ENCODE peak calls at places on chromosomes 11 and 22, in ten cellular contexts. One of them, this sample, is unnamed.

GRCh38 chr11:121596195-121597145 is 143.7 kb upstream of the SORL1-AS1 start:
- DNase-seq in bronchial epithelial cell: peak
- DNase-seq in endothelial cell: no peak
- DNase-seq in right atrium auricular region: no peak
- DNase-seq in AG04450: no peak
- DNase-seq in thyroid gland: no peak
- DNase-seq in endodermal cell: no peak
- DNase-seq in mucosa of descending colon: no peak
- DNase-seq in neural progenitor cell: no peak
- DNase-seq in fibroblast of pulmonary artery: no peak
- DNase-seq in this sample: no peak

GRCh38 chr11:68924073-68924925 is 20.6 kb downstream of the IGHMBP2 start:
- DNase-seq in bronchial epithelial cell: no peak
- DNase-seq in endothelial cell: no peak
- DNase-seq in right atrium auricular region: no peak
- DNase-seq in AG04450: no peak
- DNase-seq in thyroid gland: no peak
- DNase-seq in endodermal cell: no peak
- DNase-seq in mucosa of descending colon: no peak
- DNase-seq in neural progenitor cell: no peak
- DNase-seq in fibroblast of pulmonary artery: no peak
- DNase-seq in this sample: no peak

GRCh38 chr11:26522912-26523610 is 49.0 kb downstream of the MUC15 start:
- DNase-seq in bronchial epithelial cell: peak
- DNase-seq in endothelial cell: no peak
- DNase-seq in right atrium auricular region: no peak
- DNase-seq in AG04450: no peak
- DNase-seq in thyroid gland: no peak
- DNase-seq in endodermal cell: peak
- DNase-seq in mucosa of descending colon: no peak
- DNase-seq in neural progenitor cell: peak
- DNase-seq in fibroblast of pulmonary artery: peak
- DNase-seq in this sample: no peak

GRCh38 chr11:64855596-64856304 is 11.3 kb upstream of the CDC42BPG start:
- DNase-seq in bronchial epithelial cell: no peak
- DNase-seq in endothelial cell: no peak
- DNase-seq in right atrium auricular region: no peak
- DNase-seq in AG04450: no peak
- DNase-seq in thyroid gland: no peak
- DNase-seq in endodermal cell: no peak
- DNase-seq in mucosa of descending colon: no peak
- DNase-seq in neural progenitor cell: no peak
- DNase-seq in fibroblast of pulmonary artery: no peak
- DNase-seq in this sample: no peak

GRCh38 chr11:91396243-91397133 is 828.1 kb upstream of the FAT3 start:
- DNase-seq in bronchial epithelial cell: peak
- DNase-seq in endothelial cell: no peak
- DNase-seq in right atrium auricular region: no peak
- DNase-seq in AG04450: no peak
- DNase-seq in thyroid gland: no peak
- DNase-seq in endodermal cell: no peak
- DNase-seq in mucosa of descending colon: no peak
- DNase-seq in neural progenitor cell: no peak
- DNase-seq in fibroblast of pulmonary artery: no peak
- DNase-seq in this sample: no peak

GRCh38 chr11:73366265-73366610 is 10.0 kb upstream of the RELT start:
- DNase-seq in bronchial epithelial cell: no peak
- DNase-seq in endothelial cell: no peak
- DNase-seq in right atrium auricular region: no peak
- DNase-seq in AG04450: no peak
- DNase-seq in thyroid gland: no peak
- DNase-seq in endodermal cell: no peak
- DNase-seq in mucosa of descending colon: no peak
- DNase-seq in neural progenitor cell: no peak
- DNase-seq in fibroblast of pulmonary artery: no peak
- DNase-seq in this sample: no peak

GRCh38 chr11:70824590-70825300 is 426.4 kb downstream of the CTTN start:
- DNase-seq in bronchial epithelial cell: no peak
- DNase-seq in endothelial cell: no peak
- DNase-seq in right atrium auricular region: no peak
- DNase-seq in AG04450: no peak
- DNase-seq in thyroid gland: peak
- DNase-seq in endodermal cell: peak
- DNase-seq in mucosa of descending colon: no peak
- DNase-seq in neural progenitor cell: peak
- DNase-seq in fibroblast of pulmonary artery: no peak
- DNase-seq in this sample: no peak

GRCh38 chr11:30984442-30984816 is 385.1 kb downstream of the DCDC1 start:
- DNase-seq in bronchial epithelial cell: peak
- DNase-seq in endothelial cell: no peak
- DNase-seq in right atrium auricular region: no peak
- DNase-seq in AG04450: no peak
- DNase-seq in thyroid gland: no peak
- DNase-seq in endodermal cell: no peak
- DNase-seq in mucosa of descending colon: no peak
- DNase-seq in neural progenitor cell: no peak
- DNase-seq in fibroblast of pulmonary artery: peak
- DNase-seq in this sample: no peak

GRCh38 chr22:32775957-32776356 is 25.5 kb upstream of the TIMP3 start:
- DNase-seq in bronchial epithelial cell: no peak
- DNase-seq in endothelial cell: no peak
- DNase-seq in right atrium auricular region: no peak
- DNase-seq in AG04450: no peak
- DNase-seq in thyroid gland: no peak
- DNase-seq in endodermal cell: peak
- DNase-seq in mucosa of descending colon: no peak
- DNase-seq in neural progenitor cell: peak
- DNase-seq in fibroblast of pulmonary artery: no peak
- DNase-seq in this sample: no peak
- TF ChIP-seq CTCF in bronchial epithelial cell: peak
- TF ChIP-seq CTCF in endothelial cell: no peak
- TF ChIP-seq CTCF in right atrium auricular region: no peak
- TF ChIP-seq CTCF in AG04450: peak
- TF ChIP-seq CTCF in thyroid gland: no peak
- TF ChIP-seq CTCF in endodermal cell: peak
- TF ChIP-seq CTCF in mucosa of descending colon: no peak
- TF ChIP-seq CTCF in neural progenitor cell: peak
- TF ChIP-seq CTCF in fibroblast of pulmonary artery: peak
- TF ChIP-seq CTCF in this sample: peak

GRCh38 chr22:42275970-42276369 is 5.5 kb upstream of the TCF20 start:
- DNase-seq in bronchial epithelial cell: peak
- DNase-seq in endothelial cell: no peak
- DNase-seq in right atrium auricular region: no peak
- DNase-seq in AG04450: no peak
- DNase-seq in thyroid gland: no peak
- DNase-seq in endodermal cell: peak
- DNase-seq in mucosa of descending colon: no peak
- DNase-seq in neural progenitor cell: peak
- DNase-seq in fibroblast of pulmonary artery: no peak
- DNase-seq in this sample: no peak

GRCh38 chr22:42279425-42280020 is 9.1 kb upstream of the TCF20 start:
- DNase-seq in bronchial epithelial cell: no peak
- DNase-seq in endothelial cell: no peak
- DNase-seq in right atrium auricular region: no peak
- DNase-seq in AG04450: no peak
- DNase-seq in thyroid gland: no peak
- DNase-seq in endodermal cell: no peak
- DNase-seq in mucosa of descending colon: no peak
- DNase-seq in neural progenitor cell: no peak
- DNase-seq in fibroblast of pulmonary artery: no peak
- DNase-seq in this sample: no peak

GRCh38 chr22:42277232-42277753 is 6.8 kb upstream of the TCF20 start:
- DNase-seq in bronchial epithelial cell: no peak
- DNase-seq in endothelial cell: no peak
- DNase-seq in right atrium auricular region: no peak
- DNase-seq in AG04450: no peak
- DNase-seq in thyroid gland: no peak
- DNase-seq in endodermal cell: no peak
- DNase-seq in mucosa of descending colon: no peak
- DNase-seq in neural progenitor cell: no peak
- DNase-seq in fibroblast of pulmonary artery: no peak
- DNase-seq in this sample: no peak

GRCh38 chr22:42280140-42280539 is 9.7 kb upstream of the TCF20 start:
- DNase-seq in bronchial epithelial cell: no peak
- DNase-seq in endothelial cell: no peak
- DNase-seq in right atrium auricular region: no peak
- DNase-seq in AG04450: no peak
- DNase-seq in thyroid gland: no peak
- DNase-seq in endodermal cell: no peak
- DNase-seq in mucosa of descending colon: no peak
- DNase-seq in neural progenitor cell: no peak
- DNase-seq in fibroblast of pulmonary artery: no peak
- DNase-seq in this sample: no peak

DNA sequence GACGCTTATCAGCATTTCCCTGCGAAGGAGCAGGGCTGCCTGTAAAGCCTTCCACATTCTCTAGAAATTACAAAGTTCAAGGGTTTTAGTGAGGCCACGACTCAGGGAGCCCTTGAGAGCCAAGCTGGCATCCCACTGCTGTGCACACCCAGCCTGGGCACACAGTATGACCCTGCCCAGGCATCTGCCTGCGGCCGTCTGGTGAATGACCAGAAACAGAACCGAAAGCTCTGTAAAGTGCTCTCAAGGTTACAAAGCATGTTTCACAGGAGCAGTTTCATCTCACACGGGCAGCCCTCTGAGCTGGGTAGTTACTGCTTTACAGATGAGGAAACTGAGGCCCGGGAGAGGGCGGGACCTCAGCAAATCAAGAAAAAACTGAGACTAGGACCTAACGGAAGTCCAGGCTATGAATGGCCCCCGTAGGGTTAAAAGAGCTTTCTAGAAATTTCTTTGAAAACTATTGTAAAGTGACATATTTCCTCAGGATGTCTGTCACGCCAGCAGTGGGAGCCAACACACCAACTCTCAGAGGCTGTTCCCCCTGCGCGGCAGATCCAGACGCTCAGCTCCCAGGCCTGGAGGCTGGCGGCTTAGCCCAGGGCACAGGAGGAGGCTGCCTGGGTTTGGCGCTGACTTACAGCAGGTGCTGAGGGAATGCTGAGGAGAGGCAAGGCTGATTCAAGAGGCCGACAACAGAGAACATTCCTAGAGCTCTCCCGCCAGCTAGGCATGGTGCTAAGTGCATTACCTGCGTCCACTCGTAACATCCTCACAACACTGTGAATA is 7.7 kb upstream of the TCF20 start:
- DNase-seq in bronchial epithelial cell: no peak
- DNase-seq in endothelial cell: peak
- DNase-seq in right atrium auricular region: no peak
- DNase-seq in AG04450: no peak
- DNase-seq in thyroid gland: peak
- DNase-seq in endodermal cell: peak
- DNase-seq in mucosa of descending colon: no peak
- DNase-seq in neural progenitor cell: peak
- DNase-seq in fibroblast of pulmonary artery: no peak
- DNase-seq in this sample: no peak
- TF ChIP-seq CTCF in bronchial epithelial cell: peak
- TF ChIP-seq CTCF in endothelial cell: no peak
- TF ChIP-seq CTCF in right atrium auricular region: no peak
- TF ChIP-seq CTCF in AG04450: peak
- TF ChIP-seq CTCF in thyroid gland: no peak
- TF ChIP-seq CTCF in endodermal cell: peak
- TF ChIP-seq CTCF in mucosa of descending colon: no peak
- TF ChIP-seq CTCF in neural progenitor cell: peak
- TF ChIP-seq CTCF in fibroblast of pulmonary artery: peak
- TF ChIP-seq CTCF in this sample: peak

GRCh38 chr22:29456211-29456671 is 17.9 kb downstream of the RFPL1 start:
- DNase-seq in bronchial epithelial cell: no peak
- DNase-seq in endothelial cell: no peak
- DNase-seq in right atrium auricular region: no peak
- DNase-seq in AG04450: no peak
- DNase-seq in thyroid gland: no peak
- DNase-seq in endodermal cell: no peak
- DNase-seq in mucosa of descending colon: no peak
- DNase-seq in neural progenitor cell: peak
- DNase-seq in fibroblast of pulmonary artery: peak
- DNase-seq in this sample: no peak

GRCh38 chr22:29458551-29458950 is 20.2 kb downstream of the RFPL1 start:
- DNase-seq in bronchial epithelial cell: no peak
- DNase-seq in endothelial cell: no peak
- DNase-seq in right atrium auricular region: no peak
- DNase-seq in AG04450: no peak
- DNase-seq in thyroid gland: no peak
- DNase-seq in endodermal cell: no peak
- DNase-seq in mucosa of descending colon: no peak
- DNase-seq in neural progenitor cell: no peak
- DNase-seq in fibroblast of pulmonary artery: no peak
- DNase-seq in this sample: no peak

GRCh38 chr22:29461263-29461662 is 18.8 kb upstream of the NEFH start:
- DNase-seq in bronchial epithelial cell: no peak
- DNase-seq in endothelial cell: no peak
- DNase-seq in right atrium auricular region: no peak
- DNase-seq in AG04450: no peak
- DNase-seq in thyroid gland: no peak
- DNase-seq in endodermal cell: no peak
- DNase-seq in mucosa of descending colon: no peak
- DNase-seq in neural progenitor cell: no peak
- DNase-seq in fibroblast of pulmonary artery: no peak
- DNase-seq in this sample: no peak

GRCh38 chr22:29457730-29458129 is 19.3 kb downstream of the RFPL1 start:
- DNase-seq in bronchial epithelial cell: peak
- DNase-seq in endothelial cell: peak
- DNase-seq in right atrium auricular region: no peak
- DNase-seq in AG04450: no peak
- DNase-seq in thyroid gland: no peak
- DNase-seq in endodermal cell: peak
- DNase-seq in mucosa of descending colon: no peak
- DNase-seq in neural progenitor cell: peak
- DNase-seq in fibroblast of pulmonary artery: peak
- DNase-seq in this sample: no peak

DNA sequence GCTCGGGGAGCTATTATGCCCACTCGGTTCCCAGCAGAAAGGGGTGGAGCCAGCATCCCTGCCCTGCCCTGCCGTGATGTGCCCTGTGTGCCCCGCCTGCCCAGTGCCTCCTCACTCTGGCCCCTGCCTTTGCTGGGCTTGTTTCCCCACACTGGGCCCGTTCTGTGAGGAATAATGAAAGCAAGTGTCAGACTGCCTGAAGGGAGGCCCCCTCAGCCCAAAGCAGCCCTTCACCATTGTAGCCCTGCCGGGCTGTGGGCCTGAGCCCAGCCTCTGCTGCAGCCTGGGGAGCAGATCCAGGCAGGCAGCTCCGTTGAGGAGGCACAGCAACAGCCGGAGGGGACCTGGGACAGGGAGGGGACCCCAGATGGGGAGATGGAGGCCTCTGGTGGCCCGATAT is 20.2 kb upstream of the NEFH start:
- DNase-seq in bronchial epithelial cell: no peak
- DNase-seq in endothelial cell: no peak
- DNase-seq in right atrium auricular region: no peak
- DNase-seq in AG04450: no peak
- DNase-seq in thyroid gland: no peak
- DNase-seq in endodermal cell: no peak
- DNase-seq in mucosa of descending colon: no peak
- DNase-seq in neural progenitor cell: peak
- DNase-seq in fibroblast of pulmonary artery: no peak
- DNase-seq in this sample: no peak
- TF ChIP-seq CTCF in bronchial epithelial cell: no peak
- TF ChIP-seq CTCF in endothelial cell: no peak
- TF ChIP-seq CTCF in right atrium auricular region: no peak
- TF ChIP-seq CTCF in AG04450: no peak
- TF ChIP-seq CTCF in thyroid gland: no peak
- TF ChIP-seq CTCF in endodermal cell: no peak
- TF ChIP-seq CTCF in mucosa of descending colon: no peak
- TF ChIP-seq CTCF in neural progenitor cell: no peak
- TF ChIP-seq CTCF in fibroblast of pulmonary artery: no peak
- TF ChIP-seq CTCF in this sample: no peak

GRCh38 chr11:46322759-46323158 is 24.5 kb upstream of the DGKZ start:
- DNase-seq in bronchial epithelial cell: no peak
- DNase-seq in endothelial cell: no peak
- DNase-seq in right atrium auricular region: no peak
- DNase-seq in AG04450: no peak
- DNase-seq in thyroid gland: no peak
- DNase-seq in endodermal cell: peak
- DNase-seq in mucosa of descending colon: no peak
- DNase-seq in neural progenitor cell: peak
- DNase-seq in fibroblast of pulmonary artery: peak
- DNase-seq in this sample: no peak
- TF ChIP-seq CTCF in bronchial epithelial cell: no peak
- TF ChIP-seq CTCF in endothelial cell: peak
- TF ChIP-seq CTCF in right atrium auricular region: no peak
- TF ChIP-seq CTCF in AG04450: peak
- TF ChIP-seq CTCF in thyroid gland: no peak
- TF ChIP-seq CTCF in endodermal cell: peak
- TF ChIP-seq CTCF in mucosa of descending colon: no peak
- TF ChIP-seq CTCF in neural progenitor cell: peak
- TF ChIP-seq CTCF in fibroblast of pulmonary artery: peak
- TF ChIP-seq CTCF in this sample: peak